ENCODE peak calls at places on chromosomes 7 and 10, in six cellular contexts. O is fibroblast of the aortic adventitia, I is ovary, W is foreskin fibroblast, U is heart right ventricle, L is HL-60. M is an unnamed sample.

GRCh38 chr7:132547806-132548205 is 28.5 kb downstream of the PLXNA4 start:
- DNase-seq in O (no peak), I (no peak), W (no peak), U (no peak), L (no peak), M (no peak)

GRCh38 chr10:34188221-34188620 is 626.9 kb downstream of the PARD3 start:
- DNase-seq in O (no peak), I (no peak), W (no peak), U (no peak), L (no peak), M (no peak)

GRCh38 chr7:4037308-4037707 is 644.8 kb upstream of the FOXK1 start:
- DNase-seq in O (no peak), I (no peak), W (no peak), U (no peak), L (no peak), M (no peak)

GRCh38 chr10:117411440-117412428 is 36.5 kb upstream of the PDZD8 start:
- DNase-seq in O (no peak), I (no peak), W (no peak), U (no peak), L (no peak), M (no peak)

GRCh38 chr10:131021967-131022366 is 289.6 kb downstream of the TCERG1L start:
- DNase-seq in O (no peak), I (no peak), W (no peak), U (no peak), L (no peak), M (no peak)

GRCh38 chr7:89681448-89681847 is 472.8 kb upstream of the STEAP1 start:
- DNase-seq in O (no peak), I (no peak), W (no peak), U (no peak), L (no peak), M (no peak)

GRCh38 chr7:30863694-30864011 is 48.0 kb upstream of the AQP1 start:
- DNase-seq in O (peak), I (no peak), W (no peak), U (no peak), L (no peak), M (no peak)

GRCh38 chr7:70595741-70596574 is 536.0 kb upstream of the GALNT17 start:
- DNase-seq in O (no peak), I (no peak), W (no peak), U (no peak), L (no peak), M (peak)

GRCh38 chr7:158074896-158075632 is 512.6 kb downstream of the PTPRN2 start:
- DNase-seq in O (no peak), I (no peak), W (no peak), U (no peak), L (no peak), M (no peak)

GRCh38 chr7:28408105-28408973 is 4.0 kb upstream of the CREB5 start:
- DNase-seq in O (no peak), I (peak), W (no peak), U (peak), L (no peak), M (peak)

GRCh38 chr10:28432210-28432676 is 100.7 kb upstream of the WAC start:
- DNase-seq in O (peak), I (peak), W (peak), U (peak), L (peak), M (peak)

GRCh38 chr7:41698726-41699125 is 4.2 kb downstream of the INHBA start:
- DNase-seq in O (peak), I (no peak), W (peak), U (no peak), L (no peak), M (no peak)

GRCh38 chr10:100019824-100020160 is 10.0 kb upstream of the DNMBP start:
- DNase-seq in O (peak), I (no peak), W (no peak), U (no peak), L (no peak), M (no peak)

GRCh38 chr7:30543815-30544525 is 39.3 kb upstream of the GGCT start:
- DNase-seq in O (no peak), I (no peak), W (no peak), U (no peak), L (no peak), M (no peak)

GRCh38 chr10:110479710-110480109 is 18.0 kb upstream of the DUSP5 start:
- DNase-seq in O (no peak), I (no peak), W (no peak), U (no peak), L (no peak), M (no peak)

GRCh38 chr10:96044686-96045085 is 1.3 kb downstream of the CCNJ start:
- DNase-seq in O (peak), I (no peak), W (peak), U (no peak), L (no peak), M (no peak)

GRCh38 chr10:14502451-14502850 is 171.7 kb upstream of the FRMD4A start:
- DNase-seq in O (no peak), I (no peak), W (no peak), U (no peak), L (no peak), M (no peak)

GRCh38 chr10:73894245-73894971 is 16.5 kb upstream of the PLAU start:
- DNase-seq in O (peak), I (no peak), W (peak), U (no peak), L (no peak), M (no peak)

GRCh38 chr10:47253651-47254375 is 46.2 kb upstream of the GDF10 start:
- DNase-seq in O (peak), I (no peak), W (no peak), U (peak), L (no peak), M (no peak)

GRCh38 chr7:11379641-11380040 is 406.0 kb downstream of the PHF14 start:
- DNase-seq in O (no peak), I (no peak), W (no peak), U (no peak), L (no peak), M (no peak)

GRCh38 chr10:11175823-11176243 is 158.2 kb downstream of the CELF2 start:
- DNase-seq in O (no peak), I (no peak), W (no peak), U (no peak), L (no peak), M (peak)

GRCh38 chr10:83943920-83944319 is 195.4 kb upstream of the GHITM start:
- DNase-seq in O (no peak), I (no peak), W (no peak), U (no peak), L (no peak), M (no peak)

GRCh38 chr7:23343806-23344500 is 44.8 kb downstream of the MALSU1 start:
- DNase-seq in O (no peak), I (no peak), W (no peak), U (no peak), L (no peak), M (no peak)

GRCh38 chr7:54898659-54899340 is 120.0 kb upstream of the EGFR start:
- DNase-seq in O (no peak), I (no peak), W (peak), U (no peak), L (no peak), M (no peak)

GRCh38 chr10:20299037-20299557 is 482.9 kb downstream of the PLXDC2 start:
- DNase-seq in O (no peak), I (no peak), W (no peak), U (no peak), L (no peak), M (no peak)

GRCh38 chr7:7577888-7578287 is 11.2 kb downstream of the MIOS start:
- DNase-seq in O (no peak), I (no peak), W (no peak), U (no peak), L (peak), M (no peak)

GRCh38 chr7:63071920-63072319 is 926.7 kb upstream of the ZNF722 start:
- DNase-seq in O (no peak), I (no peak), W (no peak), U (no peak), L (no peak), M (no peak)

GRCh38 chr10:114060456-114060855 is 16.8 kb downstream of the ADRB1 start:
- DNase-seq in O (no peak), I (no peak), W (no peak), U (no peak), L (peak), M (no peak)

GRCh38 chr7:148572067-148572522 is 18.5 kb upstream of the C7orf33 start:
- DNase-seq in O (no peak), I (no peak), W (no peak), U (no peak), L (no peak), M (no peak)

GRCh38 chr10:3783313-3783689 is 1.7 kb downstream of the KLF6 start:
- DNase-seq in O (peak), I (peak), W (peak), U (peak), L (no peak), M (peak)
- TF ChIP-seq CTCF in O (no peak), I (no peak), W (no peak), U (no peak), L (no peak), M (no peak)

GRCh38 chr10:124083740-124084397 is 9.5 kb downstream of the CHST15 start:
- DNase-seq in O (no peak), I (no peak), W (peak), U (no peak), L (no peak), M (no peak)
- TF ChIP-seq CTCF in O (no peak), I (no peak), W (no peak), U (no peak), L (no peak), M (no peak)

GRCh38 chr10:122030200-122030552 is 41.2 kb downstream of the TACC2 start:
- DNase-seq in O (no peak), I (no peak), W (no peak), U (no peak), L (no peak), M (no peak)
- TF ChIP-seq CTCF in O (no peak), I (no peak), W (no peak), U (no peak), L (no peak), M (no peak)

GRCh38 chr7:152344253-152344652 is 91.5 kb downstream of the KMT2C start:
- DNase-seq in O (no peak), I (no peak), W (no peak), U (no peak), L (no peak), M (no peak)

GRCh38 chr7:152342796-152343195 is 93.0 kb downstream of the KMT2C start:
- DNase-seq in O (no peak), I (no peak), W (no peak), U (no peak), L (no peak), M (no peak)

GRCh38 chr7:152351168-152351567 is 84.6 kb downstream of the KMT2C start:
- DNase-seq in O (no peak), I (no peak), W (peak), U (no peak), L (no peak), M (no peak)

DNA sequence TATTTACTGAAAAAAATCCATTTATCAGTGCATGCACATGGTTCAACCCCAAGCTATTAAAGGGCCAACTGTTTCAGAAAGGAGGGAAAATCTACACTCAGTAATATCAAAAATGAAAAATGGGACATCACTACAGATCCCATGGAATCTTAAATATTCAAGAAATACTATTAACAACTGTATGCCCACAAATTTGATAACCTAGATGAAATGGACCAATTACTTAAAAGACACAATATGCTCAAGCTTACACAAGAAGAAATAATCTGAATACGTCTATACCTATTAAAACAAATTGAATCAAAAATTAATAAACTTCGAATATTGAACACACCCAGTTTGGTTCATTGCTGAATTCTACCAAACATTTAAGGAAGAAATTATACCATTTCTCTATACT is 87.9 kb downstream of the KMT2C start:
- DNase-seq in O (no peak), I (no peak), W (no peak), U (no peak), L (no peak), M (no peak)
- TF ChIP-seq CTCF in O (no peak), I (no peak), W (no peak), U (no peak), L (no peak), M (no peak)

DNA sequence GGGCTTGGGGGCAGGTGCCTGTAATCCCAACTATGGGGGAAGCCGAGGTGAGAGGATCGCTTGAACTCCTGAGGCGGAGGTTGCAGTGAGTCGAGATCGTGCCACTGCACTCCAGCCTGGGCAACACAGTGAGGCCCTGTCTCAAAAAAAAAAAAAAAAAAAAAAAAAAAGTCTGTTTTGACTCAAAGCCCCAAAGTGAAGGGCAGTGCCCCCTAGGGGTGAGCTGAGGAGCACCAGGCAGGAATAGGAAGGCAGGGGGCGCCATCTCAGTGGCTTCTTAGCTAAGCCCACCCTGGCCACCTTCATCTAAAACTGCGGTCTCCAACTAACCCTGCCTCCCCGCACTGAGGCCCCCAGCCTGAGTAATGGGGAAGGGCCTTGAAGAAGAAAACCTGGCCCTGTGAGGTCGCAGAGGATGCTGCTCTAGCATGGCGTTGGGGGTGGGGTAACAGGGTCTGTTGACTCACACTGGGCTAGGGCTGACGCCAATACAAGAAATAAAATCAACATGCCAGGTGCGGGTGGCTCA is 9.8 kb downstream of the PODXL start:
- DNase-seq in O (no peak), I (no peak), W (no peak), U (no peak), L (peak), M (peak)
- TF ChIP-seq CTCF in O (peak), I (no peak), W (peak), U (peak), L (peak), M (peak)

DNA sequence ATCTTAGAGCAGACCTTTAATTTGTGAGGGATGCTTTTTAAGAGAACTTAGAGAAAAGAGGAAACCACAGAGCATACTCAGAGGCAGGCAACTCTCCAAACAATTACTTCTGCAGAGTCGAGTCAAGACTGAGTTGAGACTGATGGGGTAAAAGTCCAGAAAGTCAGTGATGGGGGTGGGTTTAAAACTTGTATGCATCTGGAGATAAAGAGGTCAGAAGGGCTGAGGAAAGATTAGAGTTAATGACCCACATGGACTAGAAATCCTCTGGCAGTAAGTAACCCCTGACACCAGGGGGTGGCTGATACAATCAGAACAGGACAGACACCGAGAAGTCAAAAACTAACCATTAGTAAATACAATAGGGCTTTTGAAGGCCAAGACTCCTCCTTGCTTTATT is 42.4 kb upstream of the SEPTIN7 start:
- DNase-seq in O (peak), I (no peak), W (no peak), U (no peak), L (no peak), M (peak)
- TF ChIP-seq CTCF in O (no peak), I (no peak), W (no peak), U (peak), L (no peak), M (no peak)

DNA sequence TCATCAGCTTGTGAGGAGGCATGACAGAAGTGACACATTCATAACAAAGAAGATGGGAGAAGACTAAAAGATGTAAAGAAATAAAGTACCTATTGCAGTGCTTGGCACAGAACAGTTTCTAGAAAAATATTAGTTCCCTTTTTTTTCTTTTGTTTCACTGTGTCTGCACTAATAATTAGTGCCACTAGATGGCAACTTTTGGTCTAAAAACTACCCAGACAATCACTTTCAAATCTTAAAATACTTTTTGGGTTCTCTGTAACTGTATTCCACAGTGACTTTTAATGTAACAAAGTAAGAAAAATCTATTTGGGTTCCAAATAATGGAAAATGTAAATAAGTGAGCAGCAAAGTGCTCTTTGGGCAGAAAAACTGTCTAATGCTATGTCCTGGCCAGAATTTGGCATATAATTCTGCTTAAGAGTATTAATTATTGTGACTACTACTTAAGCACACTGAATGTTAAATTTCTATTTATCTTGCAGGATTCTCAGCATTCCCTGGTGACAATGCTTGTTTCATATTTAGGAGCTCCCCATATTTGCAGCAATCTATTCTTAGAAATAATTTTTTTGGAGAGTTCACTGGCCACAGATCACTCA is 134.8 kb upstream of the KIF5B start:
- DNase-seq in O (peak), I (no peak), W (no peak), U (no peak), L (no peak), M (peak)
- TF ChIP-seq CTCF in O (peak), I (peak), W (peak), U (peak), L (peak), M (peak)

DNA sequence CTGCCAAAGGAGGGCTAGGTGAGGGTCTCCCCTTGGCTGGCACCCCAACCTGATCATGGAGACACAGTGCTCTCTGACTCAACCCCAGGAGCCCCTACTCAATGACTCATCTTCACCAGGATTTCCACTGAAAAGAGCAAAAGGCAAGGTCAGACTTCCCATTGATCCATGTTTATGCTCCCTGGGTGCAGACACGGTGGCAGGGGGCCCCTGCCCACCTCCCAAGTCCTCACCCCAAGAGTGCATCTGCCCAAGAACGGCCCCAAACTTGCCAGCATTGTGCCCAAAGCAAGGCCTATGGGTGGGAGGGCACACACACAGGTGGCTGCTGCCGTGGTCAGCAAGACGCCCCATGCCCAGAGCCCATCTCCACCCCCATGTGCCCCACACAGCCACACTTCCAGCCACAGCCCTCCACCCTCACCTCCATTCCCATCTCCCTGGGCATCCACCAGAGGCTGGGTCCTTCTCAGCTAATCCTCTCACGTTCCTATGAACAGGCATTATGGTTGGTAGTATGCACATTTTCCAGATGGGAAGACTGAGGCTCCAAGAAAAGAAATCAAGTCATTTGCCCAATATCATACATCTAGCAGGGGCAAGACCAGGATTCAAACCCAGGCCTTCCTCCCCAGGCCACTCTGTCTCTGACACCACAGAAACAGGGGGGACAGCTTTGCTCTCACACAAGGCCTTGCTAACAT is 31.3 kb downstream of the FAM53B start:
- DNase-seq in O (no peak), I (no peak), W (no peak), U (no peak), L (no peak), M (no peak)
- TF ChIP-seq CTCF in O (no peak), I (no peak), W (no peak), U (no peak), L (no peak), M (no peak)

GRCh38 chr7:155643804-155644177 is 670 bp upstream of the RBM33 start:
- DNase-seq in O (peak), I (no peak), W (peak), U (no peak), L (no peak), M (no peak)
- TF ChIP-seq CTCF in O (no peak), I (no peak), W (no peak), U (no peak), L (no peak), M (no peak)

M was measured in GM10248.